ENCODE peak calls at places on chromosomes 2 and 18, in five cellular contexts. One of them, this sample, is unnamed.

GRCh38 chr18:3124822-3125221 is 94.9 kb downstream of the MYOM1 start:
- DNase-seq in ovary: no peak
- DNase-seq in left ventricle myocardium inferior: no peak
- DNase-seq in heart left ventricle: no peak
- DNase-seq in psoas muscle: no peak
- DNase-seq in this sample: no peak

GRCh38 chr2:109451671-109452070 is 162.1 kb downstream of the SEPTIN10 start:
- DNase-seq in ovary: no peak
- DNase-seq in left ventricle myocardium inferior: no peak
- DNase-seq in heart left ventricle: no peak
- DNase-seq in psoas muscle: no peak
- DNase-seq in this sample: no peak

GRCh38 chr2:24972315-24972958 is 682 bp upstream of the DNAJC27 start:
- DNase-seq in ovary: peak
- DNase-seq in left ventricle myocardium inferior: peak
- DNase-seq in heart left ventricle: peak
- DNase-seq in psoas muscle: peak
- DNase-seq in this sample: peak

GRCh38 chr18:58049000-58049688 is 5.1 kb downstream of the NEDD4L start:
- DNase-seq in ovary: no peak
- DNase-seq in left ventricle myocardium inferior: no peak
- DNase-seq in heart left ventricle: no peak
- DNase-seq in psoas muscle: no peak
- DNase-seq in this sample: no peak

GRCh38 chr2:152425765-152426710 is 91.1 kb downstream of the FMNL2 start:
- DNase-seq in ovary: no peak
- DNase-seq in left ventricle myocardium inferior: no peak
- DNase-seq in heart left ventricle: no peak
- DNase-seq in psoas muscle: no peak
- DNase-seq in this sample: no peak

GRCh38 chr2:26273501-26273900 is 28.8 kb downstream of the HADHB start:
- DNase-seq in ovary: no peak
- DNase-seq in left ventricle myocardium inferior: no peak
- DNase-seq in heart left ventricle: no peak
- DNase-seq in psoas muscle: no peak
- DNase-seq in this sample: no peak

GRCh38 chr2:173184031-173185004 is 108.7 kb downstream of the MAP3K20 start:
- DNase-seq in ovary: no peak
- DNase-seq in left ventricle myocardium inferior: no peak
- DNase-seq in heart left ventricle: peak
- DNase-seq in psoas muscle: peak
- DNase-seq in this sample: peak

GRCh38 chr18:54849683-54850082 is 21.4 kb downstream of the RAB27B start:
- DNase-seq in ovary: no peak
- DNase-seq in left ventricle myocardium inferior: no peak
- DNase-seq in heart left ventricle: no peak
- DNase-seq in psoas muscle: no peak
- DNase-seq in this sample: no peak

GRCh38 chr2:170820647-170821630 is 4.3 kb downstream of the GAD1 start:
- DNase-seq in ovary: no peak
- DNase-seq in left ventricle myocardium inferior: no peak
- DNase-seq in heart left ventricle: no peak
- DNase-seq in psoas muscle: no peak
- DNase-seq in this sample: no peak

GRCh38 chr2:121501554-121501953 is 29.1 kb upstream of the RNU4ATAC start:
- DNase-seq in ovary: no peak
- DNase-seq in left ventricle myocardium inferior: no peak
- DNase-seq in heart left ventricle: no peak
- DNase-seq in psoas muscle: no peak
- DNase-seq in this sample: no peak

GRCh38 chr2:25539141-25539540 is 134.2 kb downstream of the DTNB start:
- DNase-seq in ovary: no peak
- DNase-seq in left ventricle myocardium inferior: no peak
- DNase-seq in heart left ventricle: no peak
- DNase-seq in psoas muscle: no peak
- DNase-seq in this sample: no peak

GRCh38 chr2:23381498-23381897 is 3.5 kb upstream of the KLHL29 start:
- DNase-seq in ovary: no peak
- DNase-seq in left ventricle myocardium inferior: no peak
- DNase-seq in heart left ventricle: no peak
- DNase-seq in psoas muscle: no peak
- DNase-seq in this sample: no peak

GRCh38 chr2:39549718-39550464 is 112.8 kb upstream of the MAP4K3 start:
- DNase-seq in ovary: no peak
- DNase-seq in left ventricle myocardium inferior: no peak
- DNase-seq in heart left ventricle: no peak
- DNase-seq in psoas muscle: no peak
- DNase-seq in this sample: no peak

GRCh38 chr18:24913507-24914147 is 438.3 kb downstream of the ZNF521 start:
- DNase-seq in ovary: no peak
- DNase-seq in left ventricle myocardium inferior: no peak
- DNase-seq in heart left ventricle: peak
- DNase-seq in psoas muscle: peak
- DNase-seq in this sample: no peak

GRCh38 chr2:182744490-182744889 is 28.4 kb downstream of the DNAJC10 start:
- DNase-seq in ovary: no peak
- DNase-seq in left ventricle myocardium inferior: no peak
- DNase-seq in heart left ventricle: no peak
- DNase-seq in psoas muscle: no peak
- DNase-seq in this sample: no peak

GRCh38 chr2:44290271-44290670 is 15.0 kb downstream of the SLC3A1 start:
- DNase-seq in ovary: no peak
- DNase-seq in left ventricle myocardium inferior: no peak
- DNase-seq in heart left ventricle: no peak
- DNase-seq in psoas muscle: no peak
- DNase-seq in this sample: no peak

GRCh38 chr18:58394046-58394445 is 234.8 kb downstream of the ALPK2 start:
- DNase-seq in ovary: no peak
- DNase-seq in left ventricle myocardium inferior: no peak
- DNase-seq in heart left ventricle: no peak
- DNase-seq in psoas muscle: no peak
- DNase-seq in this sample: no peak

GRCh38 chr2:42309366-42309765 is 51.7 kb downstream of the COX7A2L start:
- DNase-seq in ovary: no peak
- DNase-seq in left ventricle myocardium inferior: no peak
- DNase-seq in heart left ventricle: no peak
- DNase-seq in psoas muscle: no peak
- DNase-seq in this sample: no peak

GRCh38 chr2:212337486-212338343 is 200.9 kb downstream of the ERBB4 start:
- DNase-seq in ovary: no peak
- DNase-seq in left ventricle myocardium inferior: no peak
- DNase-seq in heart left ventricle: no peak
- DNase-seq in psoas muscle: no peak
- DNase-seq in this sample: no peak

GRCh38 chr2:142750858-142751257 is 126.6 kb upstream of the KYNU start:
- DNase-seq in ovary: no peak
- DNase-seq in left ventricle myocardium inferior: no peak
- DNase-seq in heart left ventricle: no peak
- DNase-seq in psoas muscle: no peak
- DNase-seq in this sample: no peak

GRCh38 chr2:67374481-67374880 is 22.7 kb upstream of the ETAA1 start:
- DNase-seq in ovary: no peak
- DNase-seq in left ventricle myocardium inferior: no peak
- DNase-seq in heart left ventricle: no peak
- DNase-seq in psoas muscle: no peak
- DNase-seq in this sample: no peak

GRCh38 chr2:111694690-111695089 is 189.3 kb downstream of the ANAPC1 start:
- DNase-seq in ovary: no peak
- DNase-seq in left ventricle myocardium inferior: no peak
- DNase-seq in heart left ventricle: no peak
- DNase-seq in psoas muscle: no peak
- DNase-seq in this sample: no peak

GRCh38 chr2:9941196-9941995 is 10.1 kb upstream of the GRHL1 start:
- DNase-seq in ovary: no peak
- DNase-seq in left ventricle myocardium inferior: no peak
- DNase-seq in heart left ventricle: no peak
- DNase-seq in psoas muscle: no peak
- DNase-seq in this sample: no peak

GRCh38 chr2:127661949-127662510 is 13.3 kb downstream of the LIMS2 start:
- DNase-seq in ovary: peak
- DNase-seq in left ventricle myocardium inferior: no peak
- DNase-seq in heart left ventricle: peak
- DNase-seq in psoas muscle: peak
- DNase-seq in this sample: peak

GRCh38 chr2:227411320-227411989 is 23.7 kb upstream of the SCYGR1 start:
- DNase-seq in ovary: no peak
- DNase-seq in left ventricle myocardium inferior: no peak
- DNase-seq in heart left ventricle: no peak
- DNase-seq in psoas muscle: no peak
- DNase-seq in this sample: no peak

GRCh38 chr2:105239924-105240323 is 1.6 kb upstream of the GPR45 start:
- DNase-seq in ovary: no peak
- DNase-seq in left ventricle myocardium inferior: no peak
- DNase-seq in heart left ventricle: no peak
- DNase-seq in psoas muscle: no peak
- DNase-seq in this sample: no peak

GRCh38 chr2:47034973-47035609 is 119.5 kb upstream of the MCFD2 start:
- DNase-seq in ovary: peak
- DNase-seq in left ventricle myocardium inferior: peak
- DNase-seq in heart left ventricle: peak
- DNase-seq in psoas muscle: no peak
- DNase-seq in this sample: peak

GRCh38 chr18:35247412-35248249 is 6.8 kb downstream of the ZNF397 start:
- DNase-seq in ovary: no peak
- DNase-seq in left ventricle myocardium inferior: no peak
- DNase-seq in heart left ventricle: no peak
- DNase-seq in psoas muscle: no peak
- DNase-seq in this sample: no peak
- H3K27ac ChIP-seq in ovary: no peak
- H3K27ac ChIP-seq in left ventricle myocardium inferior: peak
- H3K27ac ChIP-seq in heart left ventricle: no peak
- H3K27ac ChIP-seq in psoas muscle: no peak
- H3K27ac ChIP-seq in this sample: no peak

GRCh38 chr2:231701456-231702373 is 6.6 kb upstream of the PTMA start:
- DNase-seq in ovary: peak
- DNase-seq in left ventricle myocardium inferior: no peak
- DNase-seq in heart left ventricle: no peak
- DNase-seq in psoas muscle: peak
- DNase-seq in this sample: peak
- H3K27ac ChIP-seq in ovary: peak
- H3K27ac ChIP-seq in left ventricle myocardium inferior: peak
- H3K27ac ChIP-seq in heart left ventricle: no peak
- H3K27ac ChIP-seq in psoas muscle: peak
- H3K27ac ChIP-seq in this sample: peak

GRCh38 chr2:179525340-179525739 is 260.7 kb upstream of the SESTD1 start:
- DNase-seq in ovary: no peak
- DNase-seq in left ventricle myocardium inferior: no peak
- DNase-seq in heart left ventricle: no peak
- DNase-seq in psoas muscle: no peak
- DNase-seq in this sample: no peak
- H3K27ac ChIP-seq in ovary: no peak
- H3K27ac ChIP-seq in left ventricle myocardium inferior: no peak
- H3K27ac ChIP-seq in heart left ventricle: no peak
- H3K27ac ChIP-seq in psoas muscle: peak
- H3K27ac ChIP-seq in this sample: no peak

GRCh38 chr2:160670618-160671017 is 177.0 kb upstream of the RBMS1 start:
- DNase-seq in ovary: no peak
- DNase-seq in left ventricle myocardium inferior: no peak
- DNase-seq in heart left ventricle: no peak
- DNase-seq in psoas muscle: no peak
- DNase-seq in this sample: no peak
- H3K27ac ChIP-seq in ovary: no peak
- H3K27ac ChIP-seq in left ventricle myocardium inferior: no peak
- H3K27ac ChIP-seq in heart left ventricle: no peak
- H3K27ac ChIP-seq in psoas muscle: no peak
- H3K27ac ChIP-seq in this sample: peak

GRCh38 chr2:196591621-196592022 is 47.9 kb upstream of the CCDC150 start:
- DNase-seq in ovary: no peak
- DNase-seq in left ventricle myocardium inferior: no peak
- DNase-seq in heart left ventricle: no peak
- DNase-seq in psoas muscle: no peak
- DNase-seq in this sample: no peak
- H3K27ac ChIP-seq in ovary: no peak
- H3K27ac ChIP-seq in left ventricle myocardium inferior: peak
- H3K27ac ChIP-seq in heart left ventricle: peak
- H3K27ac ChIP-seq in psoas muscle: no peak
- H3K27ac ChIP-seq in this sample: no peak

GRCh38 chr2:217878865-217879595 is 123.8 kb downstream of the TNS1 start:
- DNase-seq in ovary: peak
- DNase-seq in left ventricle myocardium inferior: no peak
- DNase-seq in heart left ventricle: no peak
- DNase-seq in psoas muscle: no peak
- DNase-seq in this sample: no peak

GRCh38 chr2:217876253-217876570 is 126.6 kb downstream of the TNS1 start:
- DNase-seq in ovary: no peak
- DNase-seq in left ventricle myocardium inferior: no peak
- DNase-seq in heart left ventricle: no peak
- DNase-seq in psoas muscle: no peak
- DNase-seq in this sample: no peak

GRCh38 chr2:217877866-217878265 is 124.9 kb downstream of the TNS1 start:
- DNase-seq in ovary: no peak
- DNase-seq in left ventricle myocardium inferior: no peak
- DNase-seq in heart left ventricle: no peak
- DNase-seq in psoas muscle: no peak
- DNase-seq in this sample: no peak

GRCh38 chr2:217880891-217881290 is 121.9 kb downstream of the TNS1 start:
- DNase-seq in ovary: no peak
- DNase-seq in left ventricle myocardium inferior: no peak
- DNase-seq in heart left ventricle: peak
- DNase-seq in psoas muscle: peak
- DNase-seq in this sample: no peak

DNA sequence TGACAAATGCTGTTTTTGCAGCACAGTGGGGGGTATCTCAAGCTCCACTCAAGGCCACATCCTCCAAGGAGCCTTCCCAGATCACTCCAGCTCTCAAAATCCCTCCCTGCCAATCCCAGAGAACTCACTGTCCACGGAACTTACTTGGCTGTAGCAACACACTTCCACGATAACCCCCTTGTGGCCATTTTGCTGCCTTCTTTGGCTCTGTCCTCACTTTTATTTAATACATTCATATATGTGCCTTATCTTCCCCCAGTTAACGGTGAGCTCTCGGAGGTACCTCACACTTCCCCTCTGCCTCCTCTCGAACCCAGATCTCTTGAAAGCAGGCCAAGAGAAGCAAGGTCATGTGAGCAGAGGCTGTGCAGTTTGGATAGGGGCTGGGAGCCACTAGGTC is 122.3 kb downstream of the TNS1 start:
- DNase-seq in ovary: no peak
- DNase-seq in left ventricle myocardium inferior: no peak
- DNase-seq in heart left ventricle: no peak
- DNase-seq in psoas muscle: no peak
- DNase-seq in this sample: no peak
- H3K27ac ChIP-seq in ovary: peak
- H3K27ac ChIP-seq in left ventricle myocardium inferior: peak
- H3K27ac ChIP-seq in heart left ventricle: peak
- H3K27ac ChIP-seq in psoas muscle: no peak
- H3K27ac ChIP-seq in this sample: peak

This sample was measured in uterus.